ENCODE peak calls at places on chromosomes 11 and 22, in five cellular contexts. M, I, Y, D and P are unnamed samples.

GRCh38 chr11:68354181-68354872 is 41.9 kb downstream of the LRP5 start:
- DNase-seq in Y (peak), I (peak), D (no peak), M (peak), P (no peak)

GRCh38 chr11:76783901-76784813 is 1.0 kb downstream of the TSKU start:
- DNase-seq in I (peak), Y (peak), M (peak), D (no peak), P (peak)

GRCh38 chr11:3133456-3134217 is 31.5 kb downstream of the OSBPL5 start:
- DNase-seq in D (no peak), I (peak), Y (no peak), M (no peak), P (no peak)

GRCh38 chr11:130522284-130522961 is 74.0 kb downstream of the ADAMTS15 start:
- DNase-seq in Y (peak), M (peak), I (peak), D (no peak), P (peak)

GRCh38 chr11:33674035-33674814 is 26.4 kb downstream of the C11orf91 start:
- DNase-seq in Y (peak), D (no peak), M (peak), I (no peak), P (no peak)

GRCh38 chr11:44403587-44404322 is 93.8 kb upstream of the ALX4 start:
- DNase-seq in D (no peak), I (no peak), M (no peak), Y (no peak), P (no peak)

GRCh38 chr11:57146301-57146700 is 35.5 kb upstream of the LRRC55 start:
- DNase-seq in Y (no peak), M (no peak), I (no peak), D (no peak), P (no peak)

GRCh38 chr22:49306632-49306975 is 521.1 kb downstream of the BRD1 start:
- DNase-seq in Y (no peak), I (no peak), M (no peak), D (no peak), P (no peak)

GRCh38 chr11:124867700-124868099 is 2.5 kb downstream of the ROBO3 start:
- DNase-seq in M (peak), I (no peak), D (peak), Y (peak), P (peak)

GRCh38 chr11:14980854-14981253 is 8.7 kb upstream of the CALCA start:
- DNase-seq in M (no peak), D (no peak), Y (peak), I (no peak), P (no peak)

GRCh38 chr11:78470861-78471442 is 53.3 kb upstream of the GAB2 start:
- DNase-seq in Y (no peak), M (no peak), I (no peak), D (no peak), P (no peak)

GRCh38 chr22:45413368-45414211 is at the start of the genes RIBC2 and SMC1B:
- DNase-seq in M (peak), Y (peak), I (peak), D (peak), P (peak)

GRCh38 chr11:107217444-107217843 is 199.2 kb upstream of the GUCY1A2 start:
- DNase-seq in M (no peak), I (no peak), Y (no peak), D (no peak), P (no peak)

GRCh38 chr11:37449146-37449545 is 851.1 kb upstream of the RAG2 start:
- DNase-seq in M (peak), D (no peak), I (no peak), Y (peak), P (peak)

GRCh38 chr11:65417221-65417701 is 5.3 kb upstream of the NEAT1 start:
- DNase-seq in Y (peak), M (no peak), I (peak), D (peak), P (no peak)

GRCh38 chr22:29947410-29948387 is 64.7 kb downstream of the MTMR3 start:
- DNase-seq in Y (peak), I (no peak), M (no peak), D (no peak), P (no peak)

GRCh38 chr11:88015170-88015569 is 160.1 kb downstream of the RAB38 start:
- DNase-seq in M (no peak), D (no peak), I (no peak), Y (no peak), P (no peak)

GRCh38 chr11:115153135-115153534 is 351.1 kb downstream of the CADM1 start:
- DNase-seq in M (no peak), Y (no peak), I (no peak), D (no peak), P (no peak)

GRCh38 chr11:1763796-1764661 is at the start of gene CTSD:
- DNase-seq in Y (peak), D (peak), M (peak), I (peak), P (peak)

GRCh38 chr11:43681543-43681942 is 1.0 kb downstream of the HSD17B12 start:
- DNase-seq in D (no peak), Y (peak), M (peak), I (no peak), P (peak)

GRCh38 chr11:20031155-20032001 is 128.9 kb downstream of the DBX1 start:
- DNase-seq in D (no peak), Y (peak), M (peak), I (no peak), P (no peak)

GRCh38 chr11:4454031-4454430 is 4.9 kb downstream of the OR52K2 start:
- DNase-seq in I (no peak), M (no peak), Y (no peak), D (no peak), P (no peak)

GRCh38 chr11:704799-705645 is 1.0 kb upstream of the EPS8L2 start:
- DNase-seq in M (no peak), D (no peak), I (peak), Y (no peak), P (no peak)

GRCh38 chr11:132088551-132088950 is 718.1 kb downstream of the NTM start:
- DNase-seq in I (no peak), D (no peak), M (no peak), Y (no peak), P (no peak)

GRCh38 chr22:23242473-23243001 is 62.2 kb downstream of the BCR start:
- DNase-seq in I (no peak), D (peak), Y (no peak), M (no peak), P (peak)

GRCh38 chr11:56819916-56820315 is 71.4 kb upstream of the OR9G4 start:
- DNase-seq in M (no peak), Y (no peak), I (no peak), D (no peak), P (no peak)

GRCh38 chr11:36306888-36307287 is 10.8 kb downstream of the PRR5L start:
- DNase-seq in D (peak), M (peak), I (no peak), Y (peak), P (peak)

GRCh38 chr11:59801981-59802638 is 8.5 kb downstream of the MRPL16 start:
- DNase-seq in Y (no peak), D (no peak), I (peak), M (peak), P (no peak)

GRCh38 chr11:72584293-72584921 is 89.8 kb downstream of the PDE2A start:
- DNase-seq in D (peak), M (peak), I (no peak), Y (peak), P (peak)

GRCh38 chr22:32737811-32738210 is 63.7 kb upstream of the TIMP3 start:
- DNase-seq in Y (no peak), M (peak), I (no peak), D (no peak), P (no peak)

GRCh38 chr11:124868322-124869274 is 3.4 kb downstream of the ROBO3 start:
- DNase-seq in D (no peak), M (no peak), Y (no peak), I (no peak), P (peak)

GRCh38 chr11:70468256-70469230 is 70.2 kb downstream of the CTTN start:
- DNase-seq in I (no peak), M (no peak), Y (peak), D (no peak), P (no peak)

GRCh38 chr11:1150769-1151365 is 6.9 kb upstream of the MUC5AC start:
- DNase-seq in Y (peak), I (no peak), M (peak), D (no peak), P (peak)

GRCh38 chr11:117152066-117152465 is 8.0 kb downstream of the PAFAH1B2 start:
- DNase-seq in M (no peak), I (no peak), D (no peak), Y (no peak), P (no peak)

GRCh38 chr11:12577746-12578644 is 96.2 kb upstream of the TEAD1 start:
- DNase-seq in Y (no peak), M (no peak), D (no peak), I (no peak), P (no peak)

GRCh38 chr11:19666951-19667350 is 45.7 kb upstream of the NAV2 start:
- DNase-seq in Y (no peak), M (no peak), I (no peak), D (no peak), P (no peak)

GRCh38 chr11:35276396-35276795 is 137.4 kb downstream of the CD44 start:
- DNase-seq in Y (no peak), I (no peak), D (peak), M (no peak), P (no peak)